ENCODE peak calls at places on chromosomes 12 and 14, in nine cellular contexts. W, U, G, O, Q, C, A, J and F are unnamed samples.

GRCh38 chr12:12839886-12840285 is 26.7 kb downstream of the DDX47 start:
- DNase-seq in W (peak), U (peak), G (peak), O (no peak), Q (peak), C (no peak), A (peak), J (peak), F (no peak)

GRCh38 chr12:52971701-52972329 is 22.9 kb downstream of the KRT18 start:
- DNase-seq in W (peak), U (peak), G (no peak), O (no peak), Q (no peak), C (no peak), A (peak), J (peak), F (peak)

GRCh38 chr12:67424784-67425183 is 155.6 kb downstream of the CAND1 start:
- DNase-seq in W (peak), U (peak), G (no peak), O (no peak), Q (no peak), C (no peak), A (no peak), J (no peak), F (no peak)

GRCh38 chr12:45284096-45284901 is 68.4 kb downstream of the ANO6 start:
- DNase-seq in W (peak), U (peak), G (no peak), O (peak), Q (no peak), C (peak), A (peak), J (peak), F (peak)

GRCh38 chr12:62933871-62934798 is 815 bp downstream of the PPM1H start:
- DNase-seq in W (peak), U (peak), G (no peak), O (no peak), Q (peak), C (peak), A (peak), J (peak), F (peak)

GRCh38 chr12:112524676-112525425 is 106.1 kb downstream of the PTPN11 start:
- DNase-seq in W (peak), U (peak), G (no peak), O (peak), Q (no peak), C (no peak), A (peak), J (peak), F (no peak)

GRCh38 chr12:60169904-60170303 is 574.1 kb downstream of the SLC16A7 start:
- DNase-seq in W (no peak), U (no peak), G (no peak), O (no peak), Q (no peak), C (no peak), A (no peak), J (no peak), F (no peak)

GRCh38 chr14:92135269-92135668 is 13.5 kb downstream of the CPSF2 start:
- DNase-seq in W (peak), U (no peak), G (no peak), O (no peak), Q (no peak), C (peak), A (peak), J (peak), F (peak)

GRCh38 chr14:88204221-88204620 is 118.8 kb downstream of the KCNK10 start:
- DNase-seq in W (peak), U (no peak), G (no peak), O (no peak), Q (no peak), C (no peak), A (no peak), J (no peak), F (no peak)

GRCh38 chr14:91202234-91202974 is 42.1 kb downstream of the GPR68 start:
- DNase-seq in W (peak), U (no peak), G (no peak), O (no peak), Q (peak), C (no peak), A (no peak), J (peak), F (peak)

GRCh38 chr12:100521958-100522357 is 48.3 kb downstream of the NR1H4 start:
- DNase-seq in W (no peak), U (no peak), G (no peak), O (no peak), Q (no peak), C (no peak), A (no peak), J (no peak), F (no peak)

GRCh38 chr14:96400495-96400894 is 8.6 kb downstream of the AK7 start:
- DNase-seq in W (no peak), U (no peak), G (no peak), O (no peak), Q (no peak), C (no peak), A (no peak), J (no peak), F (no peak)

GRCh38 chr14:22332671-22333407 is 256.2 kb downstream of the DAD1 start:
- DNase-seq in W (no peak), U (no peak), G (no peak), O (no peak), Q (no peak), C (no peak), A (no peak), J (no peak), F (no peak)

GRCh38 chr14:94388027-94388895 is at the start of gene SERPINA1:
- DNase-seq in W (peak), U (peak), G (no peak), O (no peak), Q (peak), C (no peak), A (no peak), J (no peak), F (no peak)

GRCh38 chr12:65885312-65885711 is 61.0 kb downstream of the HMGA2 start:
- DNase-seq in W (no peak), U (no peak), G (no peak), O (no peak), Q (no peak), C (no peak), A (peak), J (peak), F (no peak)

GRCh38 chr12:92469837-92470236 is 233.0 kb upstream of the PLEKHG7 start:
- DNase-seq in W (peak), U (peak), G (no peak), O (no peak), Q (no peak), C (no peak), A (no peak), J (peak), F (no peak)

GRCh38 chr12:52924764-52925716 is 20.2 kb upstream of the KRT8 start:
- DNase-seq in W (peak), U (peak), G (peak), O (peak), Q (no peak), C (no peak), A (peak), J (peak), F (no peak)

GRCh38 chr14:64747327-64747726 is 43.1 kb downstream of the PLEKHG3 start:
- DNase-seq in W (no peak), U (no peak), G (no peak), O (no peak), Q (no peak), C (no peak), A (no peak), J (no peak), F (no peak)

GRCh38 chr12:1798734-1799067 is 21.7 kb upstream of the LRTM2 start:
- DNase-seq in W (no peak), U (no peak), G (no peak), O (no peak), Q (no peak), C (no peak), A (no peak), J (no peak), F (no peak)

GRCh38 chr14:89379891-89380820 is 36.9 kb downstream of the FOXN3 start:
- DNase-seq in W (no peak), U (no peak), G (no peak), O (no peak), Q (no peak), C (no peak), A (no peak), J (no peak), F (no peak)